ENCODE peak calls at places on chromosome 17, in nine cellular contexts. T is T-helper 1 cell; E is heart left ventricle; J is CD8-positive, alpha-beta memory T cell; X is GM04503; P is CD4-positive, alpha-beta memory T cell; D is NCI-H2029 treated with DMSO at 0.1 percent for 48 hours; C is T-cell; V is EL. G is an unnamed sample.
A peak's percentile ranks its signal among the peaks of the same experiment; 100 is the strongest.

GRCh38 chr17:31696184-31696602 is 162.9 kb downstream of the COPRS start:
- DNase-seq in T (no peak), E (peak; percentile 92), J (no peak), X (peak; percentile 97), P (no peak), D (no peak), C (no peak), V (peak; percentile 98), G (no peak)

GRCh38 chr17:3957735-3958134 is 6.5 kb downstream of the ATP2A3 start:
- DNase-seq in T (no peak), E (no peak), J (no peak), X (no peak), P (no peak), D (no peak), C (no peak), V (no peak), G (no peak)

GRCh38 chr17:42748906-42749798 is 4.3 kb upstream of the EZH1 start:
- DNase-seq in T (no peak), E (no peak), J (no peak), X (no peak), P (no peak), D (no peak), C (no peak), V (no peak), G (no peak)

GRCh38 chr17:83087788-83088360 is 8.5 kb downstream of the METRNL start:
- DNase-seq in T (no peak), E (no peak), J (no peak), X (no peak), P (no peak), D (no peak), C (no peak), V (no peak), G (no peak)

GRCh38 chr17:38417210-38417951 is 10.9 kb upstream of the ARHGAP23 start:
- DNase-seq in T (no peak), E (no peak), J (no peak), X (no peak), P (no peak), D (no peak), C (no peak), V (no peak), G (no peak)

GRCh38 chr17:12729086-12729485 is 60.2 kb upstream of the ARHGAP44 start:
- DNase-seq in T (no peak), E (no peak), J (no peak), X (no peak), P (no peak), D (no peak), C (no peak), V (peak; percentile 1), G (no peak)

GRCh38 chr17:55228683-55229192 is 36.0 kb upstream of the HLF start:
- DNase-seq in T (no peak), E (no peak), J (no peak), X (no peak), P (no peak), D (no peak), C (no peak), V (no peak), G (no peak)

GRCh38 chr17:7823581-7824001 is 10.4 kb upstream of the KDM6B start:
- DNase-seq in T (no peak), E (no peak), J (no peak), X (no peak), P (no peak), D (no peak), C (no peak), V (no peak), G (no peak)

GRCh38 chr17:32335647-32336046 is 6.3 kb downstream of the C17orf75 start:
- DNase-seq in T (no peak), E (no peak), J (no peak), X (peak; percentile 83), P (no peak), D (no peak), C (no peak), V (peak; percentile 88), G (no peak)

GRCh38 chr17:47315451-47316266 is 8.1 kb upstream of the EFCAB13 start:
- DNase-seq in T (peak; percentile 12), E (no peak), J (peak; percentile 52), X (no peak), P (peak; percentile 52), D (peak; percentile 26), C (peak; percentile 19), V (peak; percentile 86), G (no peak)

GRCh38 chr17:50916708-50917417 is 50.7 kb upstream of the TOB1 start:
- DNase-seq in T (no peak), E (peak; percentile 43), J (no peak), X (no peak), P (no peak), D (no peak), C (no peak), V (no peak), G (no peak)

GRCh38 chr17:16352303-16352837 is 899 bp downstream of the CENPV start:
- DNase-seq in T (peak; percentile 5), E (no peak), J (no peak), X (no peak), P (peak; percentile 8), D (no peak), C (peak; percentile 12), V (peak; percentile 61), G (no peak)

GRCh38 chr17:56727876-56728617 is 105.7 kb downstream of the C17orf67 start:
- DNase-seq in T (no peak), E (no peak), J (no peak), X (no peak), P (no peak), D (no peak), C (no peak), V (no peak), G (no peak)

GRCh38 chr17:18261659-18262058 is 1.2 kb downstream of the MIEF2 start:
- DNase-seq in T (no peak), E (no peak), J (no peak), X (no peak), P (no peak), D (no peak), C (no peak), V (no peak), G (no peak)

GRCh38 chr17:12415031-12415430 is 250.7 kb upstream of the MYOCD start:
- DNase-seq in T (no peak), E (no peak), J (no peak), X (peak; percentile 23), P (no peak), D (no peak), C (no peak), V (peak; percentile 64), G (no peak)

GRCh38 chr17:79925242-79925957 is 86.2 kb upstream of the CBX4 start:
- DNase-seq in T (no peak), E (peak; percentile 69), J (no peak), X (no peak), P (no peak), D (peak; percentile 7), C (no peak), V (peak; percentile 30), G (no peak)

GRCh38 chr17:46167267-46167666 is 26.0 kb downstream of the KANSL1 start:
- DNase-seq in T (no peak), E (no peak), J (no peak), X (no peak), P (no peak), D (no peak), C (no peak), V (no peak), G (no peak)

GRCh38 chr17:82328994-82329507 is 4.5 kb downstream of the SECTM1 start:
- DNase-seq in T (no peak), E (no peak), J (no peak), X (no peak), P (no peak), D (no peak), C (no peak), V (no peak), G (no peak)

G was measured in effector memory CD4-positive, alpha-beta T cell.